ENCODE peak calls at places on chromosomes 16 and 17, in four cellular contexts. C is HL-60, G is cardiac fibroblast, A is GM23338. X is an unnamed sample.
A peak's percentile ranks its signal among the peaks of the same experiment; 100 is the strongest.

GRCh38 chr17:3012926-3013581 is 50.4 kb downstream of the OR1D5 start:
- DNase-seq in C (peak; percentile 17), G (peak; percentile 76), A (peak; percentile 89), X (no peak)

GRCh38 chr16:12062343-12063003 is 85.9 kb downstream of the SNX29 start:
- DNase-seq in C (peak; percentile 51), G (peak; percentile 92), A (no peak), X (peak; percentile 87)

GRCh38 chr16:73389075-73389474 is 341.1 kb upstream of the ZFHX3 start:
- DNase-seq in C (no peak), G (no peak), A (no peak), X (no peak)

GRCh38 chr16:87634411-87634810 is 32.1 kb downstream of the JPH3 start:
- DNase-seq in C (no peak), G (no peak), A (no peak), X (no peak)

GRCh38 chr17:1939979-1940809 is 84.9 kb downstream of the RTN4RL1 start:
- DNase-seq in C (no peak), G (no peak), A (no peak), X (no peak)

GRCh38 chr16:30885196-30885595 is 8.7 kb downstream of the BCL7C start:
- DNase-seq in C (no peak), G (no peak), A (no peak), X (no peak)

GRCh38 chr17:36600936-36601302 is 464 bp upstream of the MRM1 start:
- DNase-seq in C (no peak), G (no peak), A (no peak), X (no peak)

GRCh38 chr16:28846933-28847273 is 755 bp upstream of the TUFM start:
- DNase-seq in C (no peak), G (peak; percentile 25), A (no peak), X (no peak)

GRCh38 chr17:76517638-76518038 is 16.4 kb upstream of the RHBDF2 start:
- DNase-seq in C (no peak), G (no peak), A (no peak), X (no peak)

GRCh38 chr17:40181205-40181604 is 3.9 kb downstream of the RAPGEFL1 start:
- DNase-seq in C (no peak), G (no peak), A (no peak), X (no peak)

GRCh38 chr17:68297168-68297567 is 5.9 kb downstream of the ARSG start:
- DNase-seq in C (no peak), G (no peak), A (no peak), X (no peak)

GRCh38 chr16:85553436-85554113 is 59.5 kb upstream of the GSE1 start:
- DNase-seq in C (peak; percentile 58), G (peak; percentile 73), A (peak; percentile 78), X (no peak)

GRCh38 chr16:82016964-82017363 is 5.7 kb upstream of the SDR42E1 start:
- DNase-seq in C (no peak), G (peak; percentile 33), A (no peak), X (no peak)

GRCh38 chr16:12672986-12673385 is 130.7 kb downstream of the CPPED1 start:
- DNase-seq in C (no peak), G (no peak), A (no peak), X (no peak)

GRCh38 chr17:57890857-57891232 is 41.0 kb upstream of the MRPS23 start:
- DNase-seq in C (no peak), G (no peak), A (no peak), X (no peak)

GRCh38 chr17:47866941-47867340 is 16.0 kb upstream of the SP6 start:
- DNase-seq in C (no peak), G (peak; percentile 75), A (no peak), X (no peak)

GRCh38 chr17:59745040-59745439 is 37.6 kb downstream of the VMP1 start:
- DNase-seq in C (no peak), G (no peak), A (no peak), X (no peak)

GRCh38 chr17:70128727-70129238 is 40.5 kb upstream of the KCNJ2 start:
- DNase-seq in C (no peak), G (no peak), A (no peak), X (no peak)

GRCh38 chr17:42421479-42422332 is 1.4 kb downstream of the CAVIN1 start:
- DNase-seq in C (no peak), G (peak; percentile 67), A (peak; percentile 55), X (no peak)

GRCh38 chr16:65845466-65846209 is 520.9 kb upstream of the CDH5 start:
- DNase-seq in C (no peak), G (peak; percentile 11), A (peak; percentile 5), X (no peak)

GRCh38 chr16:31181102-31181830 is 1.3 kb downstream of the FUS start:
- DNase-seq in C (peak; percentile 41), G (peak; percentile 37), A (no peak), X (no peak)

GRCh38 chr16:19717319-19717718 is 708 bp downstream of the KNOP1 start:
- DNase-seq in C (no peak), G (no peak), A (peak; percentile 64), X (no peak)

GRCh38 chr17:57391857-57392256 is 135.5 kb downstream of the MSI2 start:
- DNase-seq in C (no peak), G (no peak), A (peak; percentile 56), X (no peak)

GRCh38 chr16:81265658-81266451 is 27.4 kb downstream of the BCO1 start:
- DNase-seq in C (no peak), G (peak; percentile 90), A (no peak), X (no peak)

GRCh38 chr17:8448310-8448709 is 12.6 kb downstream of the NDEL1 start:
- DNase-seq in C (no peak), G (no peak), A (no peak), X (no peak)

GRCh38 chr16:57538235-57538711 is 1.9 kb upstream of the CCDC102A start:
- DNase-seq in C (no peak), G (no peak), A (no peak), X (no peak)

GRCh38 chr16:79334127-79334526 is 266.4 kb downstream of the MAF start:
- DNase-seq in C (no peak), G (no peak), A (peak; percentile 73), X (no peak)

DNA sequence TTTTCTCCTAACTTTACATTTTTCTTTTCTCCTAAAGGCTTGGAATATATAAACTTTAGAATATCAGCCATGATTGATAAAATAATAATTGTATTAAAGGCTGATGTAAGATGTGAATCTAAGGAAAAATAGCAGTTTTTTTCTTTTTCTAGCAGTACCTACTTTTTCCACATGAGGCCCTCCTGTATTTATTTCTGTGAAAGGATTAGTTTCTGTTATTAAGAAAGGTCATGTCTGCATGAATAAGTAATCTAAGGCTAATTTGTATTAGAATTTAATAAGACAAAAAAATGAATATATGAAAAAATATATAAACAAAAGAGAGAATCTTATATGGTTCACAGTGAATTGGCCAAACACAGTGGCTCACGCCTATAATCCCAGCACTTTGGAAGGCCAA is 85.3 kb downstream of the STXBP4 start:
- DNase-seq in C (no peak), G (peak; percentile 27), A (peak; percentile 4), X (no peak)
- TF ChIP-seq CTCF in C (no peak), G (peak; percentile 27), A (peak; percentile 38), X (peak; percentile 12)

DNA sequence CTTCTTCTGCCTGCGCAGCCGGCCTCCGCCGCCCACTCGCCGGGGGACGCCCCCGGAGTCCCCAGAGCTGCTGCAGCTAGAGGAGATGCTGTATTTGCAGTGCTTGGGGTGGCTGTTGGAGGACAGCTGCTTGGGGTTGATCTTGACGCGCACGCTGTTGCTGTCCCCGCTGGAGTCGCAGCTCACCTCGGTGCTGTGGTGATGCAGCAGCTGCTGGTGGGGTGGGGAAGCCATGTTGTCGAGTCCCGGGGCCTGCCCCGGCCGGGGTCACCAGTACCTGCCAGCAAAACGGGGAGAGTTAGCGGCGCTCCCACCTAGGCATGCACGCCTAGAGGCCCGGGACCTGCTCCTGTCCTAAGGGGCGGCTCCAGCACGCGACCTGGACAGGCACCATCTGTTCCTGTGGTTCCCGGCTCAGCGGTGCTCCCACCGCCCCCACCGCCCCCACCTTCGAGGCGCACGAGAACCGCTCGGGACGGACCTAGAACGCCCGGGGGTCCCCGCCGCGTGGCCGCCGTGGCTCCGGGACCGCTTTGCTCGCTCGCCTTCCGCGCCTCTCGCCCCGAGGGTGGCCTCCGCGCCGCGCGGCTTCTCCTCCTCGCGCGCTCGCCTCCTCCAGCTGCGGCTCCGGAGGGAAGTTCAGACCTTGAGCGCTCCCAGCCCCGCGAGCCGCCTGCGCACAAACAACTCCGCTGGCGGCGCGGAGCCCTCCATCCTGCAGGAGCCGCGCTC is 867 bp downstream of the ADCY9 start:
- DNase-seq in C (peak; percentile 49), G (peak; percentile 78), A (peak; percentile 71), X (peak; percentile 56)
- TF ChIP-seq CTCF in C (no peak), G (no peak), A (no peak), X (no peak)

GRCh38 chr17:82899941-82900340 is 60.1 kb upstream of the ZNF750 start:
- DNase-seq in C (no peak), G (no peak), A (no peak), X (no peak)

GRCh38 chr17:82901836-82902235 is 62.0 kb upstream of the ZNF750 start:
- DNase-seq in C (no peak), G (no peak), A (no peak), X (no peak)

GRCh38 chr17:82901356-82901755 is 61.5 kb upstream of the ZNF750 start:
- DNase-seq in C (no peak), G (no peak), A (no peak), X (no peak)

GRCh38 chr17:82898976-82899514 is 59.2 kb upstream of the ZNF750 start:
- DNase-seq in C (no peak), G (no peak), A (no peak), X (no peak)

DNA sequence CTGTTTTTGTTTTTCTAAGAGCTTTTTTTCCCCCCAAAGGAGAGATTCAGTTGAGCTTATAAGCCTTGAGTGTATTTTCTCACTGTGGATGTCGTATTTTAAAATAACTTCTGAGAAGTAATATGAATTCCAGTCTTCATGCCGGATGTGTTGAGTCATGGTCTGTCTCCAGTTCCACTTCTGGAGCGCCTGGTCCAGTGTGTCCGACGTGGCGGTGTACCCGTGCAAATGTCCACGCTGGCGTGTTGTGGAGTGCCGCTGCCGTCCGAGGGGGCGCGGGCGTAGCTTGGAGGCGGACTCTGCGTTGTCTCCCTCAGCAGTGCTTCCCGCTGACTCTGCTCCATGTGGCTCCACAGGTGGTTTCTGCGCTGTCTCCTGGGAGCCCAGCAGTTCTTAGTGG is 60.9 kb upstream of the ZNF750 start:
- DNase-seq in C (no peak), G (no peak), A (no peak), X (no peak)
- TF ChIP-seq CTCF in C (no peak), G (no peak), A (no peak), X (no peak)

GRCh38 chr17:44400226-44400847 is 10.9 kb upstream of the ITGA2B start:
- DNase-seq in C (no peak), G (peak; percentile 51), A (peak; percentile 59), X (no peak)
- TF ChIP-seq CTCF in C (peak; percentile 38), G (peak; percentile 42), A (peak; percentile 70), X (peak; percentile 48)

DNA sequence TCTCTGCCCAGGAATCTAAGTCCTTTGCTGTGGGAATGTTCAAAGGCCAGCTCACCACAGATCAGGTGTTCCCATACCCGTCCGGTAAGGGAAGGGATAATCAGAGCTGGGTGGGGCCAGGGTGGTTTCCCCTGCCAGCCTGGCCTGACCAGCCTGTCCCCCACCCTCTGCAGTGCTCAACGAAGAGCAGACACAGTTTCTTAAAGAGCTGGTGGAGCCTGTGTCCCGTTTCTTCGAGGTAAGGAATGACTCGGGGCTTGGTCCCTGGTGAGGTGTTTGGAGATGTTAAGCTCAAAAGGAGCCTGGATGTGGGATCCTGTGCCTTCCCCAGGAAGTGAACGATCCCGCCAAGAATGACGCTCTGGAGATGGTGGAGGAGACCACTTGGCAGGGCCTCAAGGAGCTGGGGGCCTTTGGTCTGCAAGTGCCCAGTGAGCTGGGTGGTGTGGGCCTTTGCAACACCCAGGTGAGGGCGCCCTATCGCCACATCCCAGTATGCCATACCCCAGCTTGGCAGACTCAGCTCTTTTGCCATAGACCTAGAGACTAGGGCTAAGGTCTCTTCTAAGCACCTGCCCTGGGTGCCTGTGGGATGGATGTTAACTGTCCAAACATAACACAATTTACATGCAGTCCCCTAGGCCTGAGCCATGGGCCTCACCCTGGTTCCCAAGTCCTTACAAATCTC is 999 bp downstream of the ACADVL start:
- DNase-seq in C (no peak), G (peak; percentile 76), A (peak; percentile 75), X (no peak)
- TF ChIP-seq CTCF in C (peak; percentile 17), G (peak; percentile 53), A (peak; percentile 54), X (peak; percentile 61)

X was measured in CD14-positive monocyte.